ENCODE peak calls at places on chromosome 10, in eight cellular contexts. B is colonic mucosa; L is uterus; J is neural progenitor cell; Z is caudate nucleus; Y is RWPE1; A is CD8-positive, alpha-beta T cell; W is A549. E is an unnamed sample.

GRCh38 chr10:36023939-36024338 is 381.8 kb upstream of the FZD8 start:
- DNase-seq in A (no peak), Y (peak), J (peak), W (peak), L (no peak), B (no peak), Z (no peak), E (no peak)

GRCh38 chr10:75398630-75399460 is 2.7 kb downstream of the ZNF503 start:
- DNase-seq in Y (no peak), J (peak), A (no peak), L (peak), W (no peak), B (peak), Z (no peak), E (no peak)

GRCh38 chr10:1543596-1543995 is 193.7 kb downstream of the ADARB2 start:
- DNase-seq in Y (no peak), L (no peak), B (no peak), A (no peak), Z (no peak), J (no peak), W (no peak), E (no peak)

GRCh38 chr10:15168296-15168780 is at the start of gene NMT2:
- DNase-seq in A (no peak), J (peak), W (no peak), Z (peak), Y (no peak), B (peak), L (no peak), E (no peak)

GRCh38 chr10:73968101-73968515 is 29.8 kb upstream of the VCL start:
- DNase-seq in A (peak), L (no peak), Y (no peak), Z (no peak), W (peak), B (no peak), J (no peak), E (no peak)

GRCh38 chr10:31866118-31866670 is 62.4 kb downstream of the ARHGAP12 start:
- DNase-seq in Y (no peak), L (no peak), B (peak), A (no peak), J (no peak), W (peak), Z (no peak), E (no peak)

GRCh38 chr10:124650820-124651401 is 93.3 kb downstream of the FAM53B start:
- DNase-seq in L (no peak), Y (no peak), A (peak), J (no peak), Z (no peak), W (no peak), B (no peak), E (no peak)

GRCh38 chr10:86341361-86341811 is 25.2 kb downstream of the GRID1 start:
- DNase-seq in Z (no peak), J (no peak), W (no peak), B (no peak), A (no peak), L (no peak), Y (no peak), E (no peak)

GRCh38 chr10:78927257-78927995 is 141.3 kb upstream of the ZMIZ1 start:
- DNase-seq in A (no peak), B (no peak), W (no peak), J (no peak), Z (no peak), L (no peak), Y (peak), E (no peak)

GRCh38 chr10:113169853-113170455 is 219.9 kb downstream of the TCF7L2 start:
- DNase-seq in B (no peak), W (no peak), L (no peak), A (no peak), Z (no peak), Y (no peak), J (no peak), E (no peak)

GRCh38 chr10:125762692-125763648 is 12.7 kb downstream of the MMP21 start:
- DNase-seq in B (no peak), J (no peak), L (no peak), Z (no peak), Y (no peak), A (no peak), W (no peak), E (no peak)

GRCh38 chr10:116849271-116850057 is at the start of gene ENO4:
- DNase-seq in J (peak), W (peak), A (no peak), B (peak), L (peak), Z (peak), Y (peak), E (peak)

GRCh38 chr10:103612462-103613365 is 119.2 kb downstream of the NEURL1 start:
- DNase-seq in J (no peak), L (no peak), Y (no peak), W (no peak), B (no peak), Z (no peak), A (no peak), E (no peak)

GRCh38 chr10:131396108-131397010 is 84.8 kb upstream of the TCERG1L start:
- DNase-seq in A (no peak), L (no peak), Z (no peak), B (no peak), W (peak), Y (no peak), J (peak), E (no peak)

GRCh38 chr10:56269181-56269580 is 91.9 kb downstream of the ZWINT start:
- DNase-seq in L (no peak), B (no peak), A (no peak), Z (no peak), J (no peak), W (peak), Y (no peak), E (no peak)

GRCh38 chr10:14302035-14302434 is 28.7 kb downstream of the FRMD4A start:
- DNase-seq in W (no peak), Z (no peak), L (no peak), J (peak), Y (peak), B (no peak), A (no peak), E (no peak)

GRCh38 chr10:104350146-104350635 is 3.4 kb upstream of the CFAP58 start:
- DNase-seq in Y (peak), L (peak), W (peak), B (peak), J (peak), Z (no peak), A (no peak), E (no peak)

GRCh38 chr10:29923416-29923970 is 135.9 kb downstream of the JCAD start:
- DNase-seq in B (no peak), W (no peak), Z (peak), J (no peak), A (no peak), Y (no peak), L (no peak), E (no peak)
- H3K27ac ChIP-seq in B (no peak), W (no peak), Z (no peak), J (no peak), A (no peak), Y (no peak), L (no peak), E (no peak)

DNA sequence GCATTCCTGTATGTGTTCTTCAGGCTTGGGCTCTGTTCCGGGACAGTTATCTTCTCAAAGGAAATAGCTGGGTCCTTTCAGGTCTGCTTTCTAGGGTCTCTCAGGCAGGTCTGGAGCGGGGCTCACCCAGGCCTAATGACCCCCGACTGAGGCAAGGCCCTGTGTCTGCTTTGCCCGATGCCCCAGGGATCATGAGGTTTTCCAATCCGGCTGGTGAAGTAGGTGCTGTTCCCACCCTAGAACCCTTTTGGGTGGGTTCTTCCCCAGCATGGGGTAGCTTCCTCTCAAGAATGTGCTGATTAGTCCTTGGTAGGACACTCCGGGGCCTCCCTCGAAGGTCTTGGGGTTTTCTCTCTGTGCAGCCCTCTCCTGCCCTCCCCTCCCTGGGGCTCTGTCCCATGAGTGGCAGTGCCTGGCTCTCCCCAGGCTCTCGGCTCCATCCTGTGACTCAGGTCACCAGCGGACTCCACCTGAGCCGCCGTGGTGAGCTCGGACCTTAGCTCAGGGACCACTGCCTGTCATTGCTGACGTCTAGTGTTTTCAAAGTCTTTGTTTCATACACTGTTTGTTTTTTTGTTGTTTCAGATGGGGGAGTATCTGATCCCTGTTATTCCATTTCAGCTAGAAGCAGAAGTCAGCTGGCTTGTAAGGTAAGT is 71.0 kb upstream of the NKX6-2 start:
- DNase-seq in J (no peak), W (no peak), A (no peak), Y (no peak), L (peak), B (no peak), Z (no peak), E (peak)
- H3K27ac ChIP-seq in J (no peak), W (no peak), A (no peak), Y (no peak), L (no peak), B (no peak), Z (no peak), E (no peak)

GRCh38 chr10:69474688-69475432 is 23.6 kb downstream of the TSPAN15 start:
- DNase-seq in A (no peak), L (peak), J (no peak), Z (no peak), Y (peak), B (no peak), W (peak), E (no peak)
- H3K27ac ChIP-seq in A (no peak), L (peak), J (no peak), Z (no peak), Y (peak), B (peak), W (peak), E (no peak)

DNA sequence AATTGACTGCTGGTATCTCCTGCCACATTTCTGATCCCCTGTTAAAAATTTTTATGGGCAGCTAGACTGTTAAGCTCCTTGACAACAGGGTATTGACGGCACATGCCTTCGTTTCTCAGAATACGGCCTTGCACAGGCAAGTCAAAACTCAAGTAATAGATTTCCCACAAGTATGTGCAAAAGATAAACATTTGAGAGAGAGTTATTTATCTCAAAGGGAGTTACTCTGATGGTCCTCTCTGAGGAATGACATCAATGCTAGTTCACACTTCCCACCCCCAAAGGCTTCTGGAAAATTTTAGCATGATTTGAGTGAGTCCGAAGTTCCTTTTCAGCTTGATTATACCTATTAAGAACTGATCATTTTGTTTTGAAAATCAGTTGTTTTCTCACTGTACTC is 71.9 kb downstream of the JCAD start:
- DNase-seq in Y (no peak), A (no peak), B (no peak), J (no peak), Z (no peak), W (no peak), L (no peak), E (no peak)
- H3K27ac ChIP-seq in Y (no peak), A (no peak), B (no peak), J (no peak), Z (no peak), W (no peak), L (no peak), E (no peak)

GRCh38 chr10:62233494-62234283 is 35.0 kb downstream of the RTKN2 start:
- DNase-seq in W (peak), J (no peak), Y (no peak), A (no peak), Z (no peak), L (no peak), B (no peak), E (no peak)
- H3K27ac ChIP-seq in W (peak), J (no peak), Y (no peak), A (no peak), Z (no peak), L (no peak), B (no peak), E (no peak)

GRCh38 chr10:3995302-3996210 is 210.5 kb upstream of the KLF6 start:
- DNase-seq in W (no peak), Y (no peak), Z (no peak), A (no peak), J (no peak), L (peak), B (no peak), E (no peak)
- H3K27ac ChIP-seq in W (no peak), Y (no peak), Z (no peak), A (no peak), J (no peak), L (peak), B (no peak), E (no peak)

DNA sequence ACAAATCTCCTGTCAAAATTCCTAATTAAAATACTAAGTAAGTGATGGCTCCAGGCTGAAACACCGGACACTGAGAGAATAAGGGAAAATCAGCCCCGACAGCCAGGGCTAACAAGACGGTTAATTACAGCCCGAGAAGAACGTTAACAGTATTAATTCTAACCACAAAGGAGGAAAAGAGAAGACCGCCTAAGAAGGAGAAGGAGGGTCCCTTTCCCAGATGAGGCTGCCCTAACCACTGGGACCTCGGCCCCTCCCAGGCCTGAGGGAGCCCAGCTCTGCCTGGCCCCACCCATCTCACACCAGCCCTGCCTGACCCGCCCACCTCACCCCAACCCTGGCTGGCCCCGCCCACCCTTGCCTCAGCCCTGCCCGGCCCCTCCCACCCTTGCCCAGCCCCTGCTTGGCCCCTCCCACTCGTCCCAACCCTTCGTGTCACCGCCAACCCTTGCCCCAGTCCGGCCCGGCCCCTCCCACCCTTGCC is 51.3 kb downstream of the PWWP2B start:
- DNase-seq in B (peak), Y (peak), Z (no peak), L (peak), A (peak), W (peak), J (peak), E (peak)
- H3K27ac ChIP-seq in B (peak), Y (peak), Z (no peak), L (peak), A (peak), W (peak), J (no peak), E (peak)

DNA sequence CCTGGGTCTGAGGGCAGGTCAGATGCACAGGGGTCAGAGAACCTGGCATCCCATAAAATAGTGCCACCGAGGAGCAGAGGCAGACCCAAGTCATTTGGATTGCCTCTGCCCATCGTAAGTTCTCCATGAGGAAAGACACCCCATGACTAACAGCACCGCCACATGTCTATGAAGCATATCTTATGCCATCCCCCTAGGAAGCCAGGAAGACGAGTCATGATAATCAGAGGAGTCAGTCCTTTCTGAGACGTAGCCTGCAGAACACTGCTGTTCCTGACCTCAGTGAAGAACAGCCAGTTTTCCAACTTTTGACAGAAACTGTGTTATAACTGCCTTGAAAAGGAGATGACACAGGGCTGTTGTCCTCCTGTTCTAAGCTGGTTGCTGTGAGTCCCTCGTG is 51.2 kb downstream of the INSYN2A start:
- DNase-seq in Y (peak), L (no peak), Z (no peak), J (no peak), A (no peak), B (no peak), W (peak), E (no peak)
- H3K27ac ChIP-seq in Y (no peak), L (no peak), Z (no peak), J (no peak), A (no peak), B (no peak), W (no peak), E (no peak)

DNA sequence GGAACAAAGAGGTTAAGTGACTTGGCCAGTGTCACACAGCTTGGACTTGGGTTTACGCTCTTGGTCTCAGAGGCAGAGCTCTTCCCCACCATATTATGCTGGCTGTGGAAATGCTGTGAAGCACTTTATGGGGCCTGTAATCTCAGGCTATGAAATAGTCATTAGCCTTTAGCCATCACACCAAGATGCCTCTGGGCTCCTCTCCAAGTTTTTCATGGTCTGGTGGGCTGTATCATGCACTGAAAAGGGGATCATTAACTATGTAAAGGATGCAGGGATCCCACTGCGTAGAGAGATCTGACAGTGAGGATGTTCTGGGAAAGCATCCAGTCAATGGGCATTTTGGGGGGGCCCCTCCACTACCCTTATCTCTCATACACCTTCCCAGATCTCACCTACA is 19.8 kb downstream of the FRMPD2 start:
- DNase-seq in L (no peak), Z (no peak), J (no peak), A (no peak), W (no peak), B (no peak), Y (no peak), E (no peak)
- H3K27ac ChIP-seq in L (no peak), Z (no peak), J (no peak), A (no peak), W (no peak), B (no peak), Y (no peak), E (no peak)